ENCODE peak calls at places on chromosomes 5 and 9, in five cellular contexts. I is GM12878, R is HepG2, F is HCT116, A is K562. P is an unnamed sample. For H3K36me3, the result is how much of the 10 kb centered on the place peaks cover.

GRCh38 chr5:150215978-150216944 is 26.4 kb downstream of the SLC6A7 start:
- DNase-seq in A (no peak), R (peak), I (no peak), F (no peak), P (no peak)

GRCh38 chr9:125644819-125645507 is 62.0 kb downstream of the MAPKAP1 start:
- DNase-seq in A (no peak), R (no peak), F (no peak), I (no peak), P (no peak)

GRCh38 chr9:108636023-108636422 is 219.8 kb downstream of the ACTL7B start:
- DNase-seq in I (no peak), F (peak), A (no peak), R (no peak), P (peak)

GRCh38 chr9:97324954-97325353 is 17.5 kb downstream of the CCDC180 start:
- DNase-seq in I (no peak), A (no peak), F (no peak), R (no peak), P (no peak)

GRCh38 chr9:33202552-33203300 is 35.6 kb upstream of the B4GALT1 start:
- DNase-seq in I (peak), A (no peak), F (no peak), R (no peak), P (no peak)

GRCh38 chr5:96096724-96097123 is 135.1 kb upstream of the ELL2 start:
- DNase-seq in F (no peak), R (no peak), I (no peak), A (no peak), P (no peak)

GRCh38 chr5:411728-412127 is 31.2 kb upstream of the EXOC3 start:
- DNase-seq in R (no peak), I (no peak), A (no peak), F (no peak), P (no peak)

GRCh38 chr5:143030349-143030748 is 260.2 kb downstream of the ARHGAP26 start:
- DNase-seq in R (no peak), A (no peak), F (no peak), I (no peak), P (no peak)

GRCh38 chr5:151023047-151023615 is 2.7 kb downstream of the GPX3 start:
- DNase-seq in F (no peak), R (no peak), I (no peak), A (peak), P (no peak)

GRCh38 chr5:159507661-159508060 is 177.4 kb upstream of the IL12B start:
- DNase-seq in A (no peak), I (no peak), R (no peak), F (no peak), P (no peak)

GRCh38 chr9:96655198-96655851 is at the start of gene PRXL2C:
- DNase-seq in A (peak), F (no peak), R (peak), I (no peak), P (no peak)

GRCh38 chr9:129027224-129027684 is 877 bp downstream of the SH3GLB2 start:
- DNase-seq in F (no peak), A (no peak), R (no peak), I (no peak), P (no peak)

DNA sequence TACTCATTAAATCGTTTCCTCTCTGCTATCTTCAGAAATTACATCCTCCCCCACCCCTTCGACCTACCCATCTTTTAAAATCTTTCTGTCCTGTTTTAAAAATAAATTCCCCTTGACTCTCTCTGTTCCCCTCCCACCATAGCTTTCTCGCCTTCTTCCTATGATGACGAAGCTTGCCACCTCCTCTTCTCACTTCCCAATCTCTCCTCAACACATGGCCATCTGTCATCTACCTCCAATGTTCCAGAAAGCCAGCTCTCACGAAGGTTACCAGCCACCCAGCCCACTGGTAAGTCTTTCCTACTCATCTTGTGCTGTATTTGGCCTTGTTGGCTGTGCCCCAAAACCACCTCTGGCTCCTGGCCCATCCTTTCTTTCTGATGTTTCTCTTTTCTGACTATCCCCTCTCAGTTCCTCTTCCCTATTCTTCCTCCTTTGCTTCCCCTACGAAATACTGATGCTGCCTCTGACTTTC is 346.3 kb downstream of the ENC1 start:
- DNase-seq in I (peak), F (no peak), R (no peak), A (peak), P (no peak)
- H3K9ac ChIP-seq in I (no peak), F (no peak), R (no peak), A (no peak), P (no peak)

DNA sequence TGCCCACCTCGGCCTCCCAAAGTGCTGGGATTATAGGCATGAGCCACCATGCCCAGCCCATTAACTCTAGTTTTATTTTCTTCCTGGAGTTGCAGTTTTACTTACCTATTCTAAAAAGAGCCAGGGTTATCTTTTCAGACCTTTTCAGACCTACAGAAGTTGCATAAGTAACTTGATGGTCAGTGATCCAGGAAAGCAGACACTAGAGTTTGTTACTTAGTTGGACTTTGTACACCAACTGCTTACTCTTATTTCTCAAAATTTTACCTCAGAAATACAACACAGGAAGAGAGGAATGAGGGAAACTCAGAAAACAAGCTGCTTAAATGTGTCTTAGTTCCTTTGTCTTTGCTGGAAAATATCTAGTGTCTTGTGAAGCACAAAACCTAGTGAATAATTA is 25.4 kb downstream of the RAD23B start:
- DNase-seq in A (no peak), I (no peak), R (no peak), F (no peak), P (no peak)
- H3K36me3 ChIP-seq in A (half or more), I (under half), R (half or more), F (under half), P (half or more)

DNA sequence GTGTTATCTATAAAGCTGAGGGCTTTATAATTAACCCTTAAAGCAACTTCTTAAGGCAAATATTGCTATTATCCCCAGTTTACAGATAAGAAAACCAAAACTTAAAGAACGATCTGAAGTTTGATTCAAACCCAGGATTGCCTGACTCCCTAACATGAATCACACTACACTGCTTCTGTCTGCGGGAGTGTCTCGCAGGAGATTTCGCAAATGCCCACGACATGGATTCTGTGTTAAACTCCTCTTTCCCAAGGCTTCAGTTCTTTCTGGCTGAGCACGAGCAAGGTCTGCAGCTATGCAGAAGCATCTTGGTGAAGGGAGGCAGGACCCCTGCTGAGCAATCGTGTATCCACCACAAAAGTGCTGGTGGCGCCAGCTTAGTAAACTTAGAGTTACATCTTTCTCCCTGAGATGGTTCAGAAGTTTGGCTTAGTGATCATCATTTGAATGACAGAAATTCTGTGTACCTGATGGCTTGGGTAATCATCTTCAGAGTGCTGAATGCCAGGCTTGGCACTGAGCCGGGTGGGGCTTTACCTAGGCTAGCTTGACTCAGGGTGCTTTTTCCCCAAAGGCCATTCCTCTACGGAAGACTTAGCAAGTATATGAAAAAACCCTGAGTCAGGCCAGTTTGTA is 81.4 kb upstream of the PIK3R1 start:
- DNase-seq in F (no peak), A (no peak), I (no peak), R (no peak), P (no peak)
- TF ChIP-seq ZNF274 in F (no peak), A (no peak), I (no peak), R (no peak), P (no peak)

GRCh38 chr5:34835664-34836063 is 3.3 kb upstream of the TTC23L start:
- DNase-seq in F (no peak), R (no peak), A (no peak), I (no peak), P (no peak)

GRCh38 chr5:34834794-34835089 is 4.2 kb upstream of the TTC23L start:
- DNase-seq in I (no peak), F (no peak), R (no peak), A (no peak), P (no peak)

GRCh38 chr5:34841816-34842215 is 2.9 kb downstream of the TTC23L start:
- DNase-seq in I (no peak), R (no peak), F (no peak), A (no peak), P (no peak)

GRCh38 chr5:34842554-34842953 is 3.6 kb downstream of the TTC23L start:
- DNase-seq in I (no peak), A (no peak), F (no peak), R (no peak), P (no peak)

GRCh38 chr5:34838785-34839714 is at the start of gene TTC23L:
- DNase-seq in R (peak), A (peak), F (peak), I (peak), P (peak)
- H3K9ac ChIP-seq in R (peak), A (peak), F (peak), I (peak), P (peak)

DNA sequence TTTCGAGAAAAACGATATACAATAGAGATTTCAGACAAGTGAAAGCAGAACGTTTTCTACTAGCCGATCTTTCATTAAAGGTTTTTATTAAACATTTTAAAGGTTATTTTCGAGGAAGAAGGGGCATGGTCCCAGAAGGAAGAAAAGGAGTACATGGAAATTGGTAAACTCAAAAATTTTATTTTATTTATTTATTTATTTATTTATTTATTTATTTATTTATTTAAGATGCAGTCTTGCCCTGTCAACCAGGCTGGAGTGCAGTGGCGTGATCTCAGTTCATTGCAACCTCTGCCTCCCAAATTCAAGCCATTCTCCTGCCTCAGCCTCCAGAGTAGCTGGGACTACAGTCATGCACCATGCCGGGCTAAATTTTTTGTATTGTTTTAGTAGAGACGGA is 77.4 kb downstream of the RANBP17 start:
- DNase-seq in A (no peak), R (no peak), I (no peak), F (no peak), P (no peak)
- H3K36me3 ChIP-seq in A (under half), R (under half), I (under half), F (under half), P (under half)

GRCh38 chr5:17114715-17115599 is 102.5 kb upstream of the BASP1 start:
- DNase-seq in R (no peak), F (no peak), I (no peak), A (no peak), P (no peak)

GRCh38 chr5:17123010-17123409 is 94.4 kb upstream of the BASP1 start:
- DNase-seq in R (no peak), I (no peak), F (no peak), A (no peak), P (no peak)

GRCh38 chr5:17120209-17120608 is 97.2 kb upstream of the BASP1 start:
- DNase-seq in R (no peak), A (no peak), F (no peak), I (no peak), P (no peak)

GRCh38 chr5:17121776-17122175 is 95.7 kb upstream of the BASP1 start:
- DNase-seq in F (no peak), R (no peak), I (no peak), A (no peak), P (no peak)

GRCh38 chr5:17118631-17119030 is 98.8 kb upstream of the BASP1 start:
- DNase-seq in I (no peak), F (peak), A (peak), R (peak), P (no peak)
- TF ChIP-seq ZNF274 in I (no peak), F (no peak), A (no peak), R (no peak), P (no peak)

GRCh38 chr5:147044868-147045267 is 166.3 kb upstream of the PPP2R2B start:
- DNase-seq in F (no peak), I (no peak), A (no peak), R (no peak), P (no peak)
- H3K9ac ChIP-seq in F (no peak), I (no peak), A (no peak), R (no peak), P (no peak)

GRCh38 chr9:110278080-110278707 is 21.9 kb upstream of the TXN start:
- DNase-seq in R (no peak), A (no peak), I (no peak), F (peak), P (no peak)
- H3K36me3 ChIP-seq in R (under half), A (under half), I (under half), F (under half), P (under half)

P was measured in NT2/D1.